ENCODE peak calls at places on chromosomes 1 and 21, in eight cellular contexts. T is lower lobe of right lung; R is type B pancreatic cell; O is astrocyte of the cerebellum; Q is NCI-H1436; U is central memory CD8-positive, alpha-beta T cell; G is adrenal gland; M is stimulated activated CD8-positive, alpha-beta memory T cell treated with anti-CD3 and anti-CD28 coated beads, Interleukin-2, amount 100 ng/mL, for 1 hour. B is an unnamed sample.

GRCh38 chr21:37367758-37368535 is 1.4 kb downstream of the DYRK1A start:
- DNase-seq in T (peak; percentile 67), R (no peak), O (no peak), Q (no peak), U (no peak), G (peak; percentile 61), M (no peak), B (no peak)

GRCh38 chr1:156480411-156481192 is 20.0 kb downstream of the MEF2D start:
- DNase-seq in T (peak; percentile 75), R (no peak), O (no peak), Q (no peak), U (peak; percentile 71), G (peak; percentile 65), M (peak; percentile 55), B (peak; percentile 76)

GRCh38 chr21:38804617-38805281 is 980 bp upstream of the ETS2 start:
- DNase-seq in T (peak; percentile 89), R (no peak), O (no peak), Q (peak; percentile 47), U (no peak), G (peak; percentile 74), M (no peak), B (peak; percentile 58)

GRCh38 chr21:34072145-34073031 is 990 bp upstream of the MRPS6 start:
- DNase-seq in T (no peak), R (peak; percentile 72), O (no peak), Q (no peak), U (no peak), G (peak; percentile 88), M (no peak), B (peak; percentile 51)

GRCh38 chr1:202155478-202156021 is 4.9 kb downstream of the PTPN7 start:
- DNase-seq in T (peak; percentile 83), R (no peak), O (no peak), Q (no peak), U (no peak), G (peak; percentile 75), M (no peak), B (peak; percentile 82)

GRCh38 chr1:19070197-19070651 is 113.7 kb upstream of the IFFO2 start:
- DNase-seq in T (peak; percentile 79), R (no peak), O (no peak), Q (no peak), U (no peak), G (no peak), M (no peak), B (no peak)

GRCh38 chr1:100612540-100612939 is 74.6 kb downstream of the GPR88 start:
- DNase-seq in T (no peak), R (no peak), O (no peak), Q (no peak), U (no peak), G (no peak), M (no peak), B (no peak)

GRCh38 chr1:39167632-39168209 is 36.8 kb upstream of the MACF1 start:
- DNase-seq in T (no peak), R (no peak), O (no peak), Q (no peak), U (no peak), G (no peak), M (no peak), B (no peak)

GRCh38 chr1:8078176-8078671 is 52.1 kb upstream of the ERRFI1 start:
- DNase-seq in T (no peak), R (no peak), O (peak; percentile 54), Q (no peak), U (no peak), G (no peak), M (no peak), B (no peak)

GRCh38 chr1:239677362-239677761 is 291.0 kb downstream of the CHRM3 start:
- DNase-seq in T (no peak), R (no peak), O (no peak), Q (no peak), U (no peak), G (no peak), M (no peak), B (no peak)

GRCh38 chr1:17200756-17201155 is 4.2 kb upstream of the PADI1 start:
- DNase-seq in T (no peak), R (no peak), O (no peak), Q (no peak), U (no peak), G (no peak), M (no peak), B (peak; percentile 27)

GRCh38 chr1:9595156-9595967 is 6.7 kb downstream of the TMEM201 start:
- DNase-seq in T (peak; percentile 38), R (no peak), O (no peak), Q (no peak), U (no peak), G (no peak), M (no peak), B (no peak)

GRCh38 chr1:177517556-177517955 is 346.8 kb downstream of the BRINP2 start:
- DNase-seq in T (no peak), R (no peak), O (no peak), Q (no peak), U (no peak), G (no peak), M (no peak), B (no peak)

GRCh38 chr21:37220433-37220980 is 46.6 kb downstream of the VPS26C start:
- DNase-seq in T (no peak), R (no peak), O (peak; percentile 33), Q (no peak), U (no peak), G (no peak), M (no peak), B (no peak)

GRCh38 chr1:46575778-46576177 is 24.3 kb upstream of the KNCN start:
- DNase-seq in T (no peak), R (no peak), O (no peak), Q (no peak), U (no peak), G (no peak), M (no peak), B (no peak)

GRCh38 chr1:193539731-193540459 is 353.5 kb upstream of the B3GALT2 start:
- DNase-seq in T (no peak), R (no peak), O (no peak), Q (no peak), U (no peak), G (no peak), M (no peak), B (no peak)

GRCh38 chr1:5637171-5637570 is 355.1 kb downstream of the NPHP4 start:
- DNase-seq in T (no peak), R (no peak), O (no peak), Q (no peak), U (no peak), G (peak; percentile 51), M (no peak), B (no peak)

GRCh38 chr1:185559684-185560310 is 174.4 kb upstream of the HMCN1 start:
- DNase-seq in T (peak; percentile 58), R (no peak), O (peak; percentile 13), Q (no peak), U (peak; percentile 31), G (peak; percentile 24), M (peak; percentile 12), B (peak; percentile 70)